ENCODE peak calls at places on chromosomes 7 and 10, in six cellular contexts. O is HS-27A, H is RPMI7951, N is ovary, B is tibial artery, Z is T-cell. T is an unnamed sample.

GRCh38 chr7:104552102-104552501 is 223.7 kb downstream of the LHFPL3 start:
- DNase-seq in O (no peak), B (peak), N (no peak), H (peak), Z (no peak), T (peak)

GRCh38 chr10:51405580-51406367 is 293.6 kb downstream of the CSTF2T start:
- DNase-seq in N (no peak), H (no peak), B (no peak), Z (no peak), O (no peak), T (peak)

GRCh38 chr7:57354679-57355338 is 95.2 kb upstream of the ZNF716 start:
- DNase-seq in H (no peak), O (no peak), B (no peak), Z (no peak), N (no peak), T (no peak)

GRCh38 chr10:126391162-126391880 is 3.0 kb upstream of the ADAM12 start:
- DNase-seq in O (no peak), Z (no peak), N (no peak), H (peak), B (no peak), T (no peak)

GRCh38 chr7:105924950-105925349 is 38.1 kb upstream of the CDHR3 start:
- DNase-seq in O (no peak), N (no peak), Z (no peak), B (no peak), H (no peak), T (no peak)

GRCh38 chr7:78571292-78571691 is 772.7 kb downstream of the PHTF2 start:
- DNase-seq in O (no peak), B (no peak), N (no peak), Z (no peak), H (no peak), T (no peak)

GRCh38 chr10:59887006-59887405 is 19.4 kb downstream of the CCDC6 start:
- DNase-seq in H (no peak), N (no peak), Z (no peak), O (no peak), B (no peak), T (no peak)

GRCh38 chr10:83476211-83476610 is 663.1 kb upstream of the GHITM start:
- DNase-seq in O (no peak), N (no peak), Z (no peak), B (no peak), H (no peak), T (no peak)

GRCh38 chr7:142811154-142811737 is 40.5 kb downstream of the PRSS2 start:
- DNase-seq in H (peak), Z (peak), O (no peak), B (no peak), N (no peak), T (no peak)

GRCh38 chr10:132640326-132641125 is 102.9 kb downstream of the INPP5A start:
- DNase-seq in O (no peak), N (peak), Z (no peak), H (no peak), B (no peak), T (peak)

GRCh38 chr10:78035437-78035836 is 1.8 kb downstream of the RPS24 start:
- DNase-seq in O (no peak), B (no peak), H (no peak), N (no peak), Z (no peak), T (no peak)

GRCh38 chr7:116214921-116215320 is 4.6 kb downstream of the TES start:
- DNase-seq in Z (no peak), B (no peak), N (no peak), O (no peak), H (no peak), T (no peak)

GRCh38 chr10:133276435-133277201 is at the start of gene ADAM8:
- DNase-seq in Z (peak), H (no peak), N (no peak), O (no peak), B (no peak), T (no peak)

GRCh38 chr7:74025146-74025545 is 2.8 kb upstream of the ELN start:
- DNase-seq in Z (no peak), H (peak), B (no peak), N (no peak), O (no peak), T (no peak)

GRCh38 chr7:17939670-17940301 is 508 bp downstream of the SNX13 start:
- DNase-seq in H (peak), B (peak), Z (peak), O (no peak), N (peak), T (no peak)

GRCh38 chr7:4245135-4245865 is 436.8 kb upstream of the FOXK1 start:
- DNase-seq in H (no peak), B (peak), O (no peak), N (no peak), Z (no peak), T (no peak)